ENCODE peak calls at places on chromosomes 12 and 14, in four cellular contexts. Z, W, G and I are unnamed samples.

GRCh38 chr14:33282811-33283210 is 344.1 kb downstream of the NPAS3 start:
- DNase-seq in Z (no peak), G (no peak), W (no peak), I (no peak)

GRCh38 chr14:69880851-69881250 is 1.6 kb downstream of the SMOC1 start:
- DNase-seq in Z (no peak), W (no peak), G (no peak), I (no peak)

GRCh38 chr12:1857086-1857485 is 36.7 kb downstream of the LRTM2 start:
- DNase-seq in G (no peak), Z (no peak), W (no peak), I (no peak)

GRCh38 chr12:50174971-50175715 is 8.0 kb upstream of the CERS5 start:
- DNase-seq in G (no peak), W (no peak), Z (no peak), I (peak; percentile 25)

GRCh38 chr12:31599053-31599452 is 8.1 kb upstream of the DENND5B start:
- DNase-seq in G (no peak), Z (no peak), W (no peak), I (no peak)

GRCh38 chr14:103091041-103091882 is 3.3 kb upstream of the EXOC3L4 start:
- DNase-seq in G (peak; percentile 63), Z (peak; percentile 82), W (no peak), I (peak; percentile 83)

GRCh38 chr12:29769162-29769820 is 14.5 kb downstream of the TMTC1 start:
- DNase-seq in Z (no peak), W (no peak), G (no peak), I (no peak)

GRCh38 chr14:57512221-57512620 is 18.6 kb upstream of the CCDC198 start:
- DNase-seq in G (no peak), W (no peak), Z (no peak), I (no peak)

GRCh38 chr12:66668311-66668710 is 10.6 kb downstream of the GRIP1 start:
- DNase-seq in W (no peak), G (no peak), Z (no peak), I (no peak)

GRCh38 chr12:123949118-123949774 is 23.4 kb downstream of the CCDC92 start:
- DNase-seq in G (no peak), Z (peak; percentile 76), W (no peak), I (no peak)

GRCh38 chr14:68451676-68452387 is 341.0 kb downstream of the ZFP36L1 start:
- DNase-seq in G (peak; percentile 38), W (no peak), Z (no peak), I (no peak)

GRCh38 chr12:132178801-132179401 is 34.6 kb downstream of the NOC4L start:
- DNase-seq in W (no peak), Z (no peak), G (peak; percentile 13), I (no peak)

GRCh38 chr12:119479121-119479561 is 114.4 kb upstream of the TMEM233 start:
- DNase-seq in Z (no peak), W (no peak), G (no peak), I (no peak)

GRCh38 chr12:3116106-3116898 is 39.1 kb downstream of the TSPAN9 start:
- DNase-seq in G (no peak), W (no peak), Z (no peak), I (no peak)

GRCh38 chr12:3110579-3110978 is 33.4 kb downstream of the TSPAN9 start:
- DNase-seq in W (no peak), Z (no peak), G (no peak), I (no peak)

GRCh38 chr12:3115078-3115477 is 37.9 kb downstream of the TSPAN9 start:
- DNase-seq in W (no peak), Z (no peak), G (no peak), I (no peak)

GRCh38 chr12:3114671-3115070 is 37.5 kb downstream of the TSPAN9 start:
- DNase-seq in Z (no peak), G (no peak), W (no peak), I (no peak)

DNA sequence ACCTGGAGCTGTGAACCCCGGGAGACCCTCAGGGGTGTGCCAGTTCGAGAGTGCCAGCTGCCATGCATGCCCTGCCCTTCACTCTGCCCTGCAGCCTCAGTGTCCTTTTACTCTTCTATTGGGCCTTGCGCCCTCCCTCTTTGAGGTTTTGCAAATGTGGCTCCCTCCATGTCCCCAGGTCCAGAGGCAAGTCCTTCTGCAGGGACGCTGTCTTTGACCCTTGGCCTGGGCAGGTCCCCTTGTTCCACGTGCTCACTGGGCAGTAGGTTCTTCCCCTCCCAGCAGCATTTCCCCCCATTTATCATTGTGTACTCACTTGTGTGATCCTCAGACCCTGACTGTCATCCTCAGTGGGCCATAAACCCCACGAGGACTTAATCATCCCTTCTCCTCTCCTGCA is 36.5 kb downstream of the TSPAN9 start:
- DNase-seq in W (no peak), G (no peak), Z (peak; percentile 68), I (no peak)
- H3K27me3 ChIP-seq in W (no peaks in the 10 kb centered on the region), G (no peaks in the 10 kb centered on the region), Z (no peaks in the 10 kb centered on the region), I (no peaks in the 10 kb centered on the region)

GRCh38 chr12:88496429-88497190 is 83.7 kb downstream of the KITLG start:
- DNase-seq in G (no peak), W (no peak), Z (no peak), I (no peak)
- TF ChIP-seq CTCF in G (no peak), W (no peak), Z (no peak), I (no peak)

DNA sequence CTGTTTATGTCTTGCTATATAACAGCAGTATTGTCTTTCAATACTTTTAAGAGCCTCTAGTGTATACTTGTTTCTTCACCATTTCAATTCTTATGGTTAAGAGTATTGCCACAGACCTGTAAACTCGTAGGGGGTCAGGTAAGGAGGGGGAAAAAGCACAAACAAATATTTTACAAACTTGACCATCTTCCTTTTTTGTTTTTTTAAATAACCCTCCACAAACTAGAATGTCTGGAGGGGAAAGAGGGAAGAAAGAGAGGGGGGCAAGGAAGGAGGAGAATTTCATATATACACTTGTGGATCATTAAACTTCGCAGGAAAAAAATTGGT is 4.3 kb downstream of the FOXA1 start:
- DNase-seq in W (no peak), Z (no peak), G (no peak), I (no peak)
- H3K27me3 ChIP-seq in W (peaks cover 99% of the 10 kb centered on the region), Z (no peaks in the 10 kb centered on the region), G (peaks cover 5% of the 10 kb centered on the region), I (peaks cover 13% of the 10 kb centered on the region)

DNA sequence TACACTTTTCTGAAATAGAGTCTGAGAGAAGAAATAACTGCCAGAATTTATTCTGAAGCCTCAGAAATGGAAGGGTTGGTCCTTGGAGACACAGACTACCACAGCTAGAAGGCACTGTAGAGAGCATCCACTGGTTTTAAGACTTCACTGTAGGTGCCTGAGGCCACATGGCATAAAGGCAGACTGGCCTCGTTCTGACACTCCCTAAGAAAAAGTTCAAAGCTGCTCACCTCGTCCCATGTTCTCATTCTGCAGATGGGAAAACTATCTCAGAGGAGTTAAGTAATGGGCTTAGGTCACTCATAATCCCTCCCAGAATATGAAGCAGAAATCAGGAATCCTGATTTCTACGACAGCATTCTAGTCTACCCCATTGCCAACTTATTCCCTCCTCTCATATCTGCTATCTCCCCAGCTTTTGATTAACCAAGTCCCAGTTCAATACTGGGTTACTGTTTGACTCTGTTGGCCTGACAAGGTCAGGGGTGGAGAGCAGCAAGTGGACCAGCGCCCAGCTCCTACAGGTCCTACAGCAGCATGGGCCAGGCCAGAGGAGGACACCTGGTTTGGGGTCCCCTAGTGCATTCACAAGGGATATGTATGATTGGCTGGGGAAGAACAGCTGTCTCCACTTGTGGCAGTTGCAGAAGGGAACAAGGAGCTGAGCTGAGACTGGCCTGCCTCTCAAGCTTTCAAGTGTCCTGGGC is 3.7 kb downstream of the ITGA5 start:
- DNase-seq in W (no peak), G (no peak), Z (peak; percentile 89), I (no peak)
- TF ChIP-seq CTCF in W (no peak), G (no peak), Z (no peak), I (no peak)